ENCODE peak calls at places on chromosomes 3 and 15, in six cellular contexts. One of them, this sample, is unnamed.
A peak's percentile ranks its signal among the peaks of the same experiment; 100 is the strongest.

GRCh38 chr15:73305331-73306211 is 63.2 kb downstream of the HCN4 start:
- DNase-seq in prostate gland: peak; percentile 21
- DNase-seq in HepG2: peak; percentile 57
- DNase-seq in body of pancreas: no peak
- DNase-seq in esophagus muscularis mucosa: no peak
- DNase-seq in IMR-90: peak; percentile 65
- DNase-seq in this sample: no peak

GRCh38 chr3:144235489-144235888 is 263.9 kb downstream of the DIPK2A start:
- DNase-seq in prostate gland: no peak
- DNase-seq in HepG2: no peak
- DNase-seq in body of pancreas: no peak
- DNase-seq in esophagus muscularis mucosa: no peak
- DNase-seq in IMR-90: no peak
- DNase-seq in this sample: no peak

GRCh38 chr15:39140060-39140604 is 440.7 kb upstream of the THBS1 start:
- DNase-seq in prostate gland: no peak
- DNase-seq in HepG2: peak; percentile 67
- DNase-seq in body of pancreas: no peak
- DNase-seq in esophagus muscularis mucosa: no peak
- DNase-seq in IMR-90: peak; percentile 98
- DNase-seq in this sample: no peak

GRCh38 chr3:78101363-78101762 is 1061.5 kb downstream of the ROBO2 start:
- DNase-seq in prostate gland: no peak
- DNase-seq in HepG2: no peak
- DNase-seq in body of pancreas: no peak
- DNase-seq in esophagus muscularis mucosa: no peak
- DNase-seq in IMR-90: peak; percentile 74
- DNase-seq in this sample: no peak

GRCh38 chr3:73350988-73351387 is 273.8 kb downstream of the PDZRN3 start:
- DNase-seq in prostate gland: no peak
- DNase-seq in HepG2: no peak
- DNase-seq in body of pancreas: no peak
- DNase-seq in esophagus muscularis mucosa: no peak
- DNase-seq in IMR-90: no peak
- DNase-seq in this sample: no peak

GRCh38 chr15:67149859-67150824 is 84.7 kb downstream of the SMAD3 start:
- DNase-seq in prostate gland: no peak
- DNase-seq in HepG2: peak; percentile 94
- DNase-seq in body of pancreas: peak; percentile 63
- DNase-seq in esophagus muscularis mucosa: no peak
- DNase-seq in IMR-90: peak; percentile 99
- DNase-seq in this sample: peak; percentile 79

GRCh38 chr3:58532794-58533220 is 4.2 kb downstream of the ACOX2 start:
- DNase-seq in prostate gland: peak; percentile 43
- DNase-seq in HepG2: peak; percentile 55
- DNase-seq in body of pancreas: peak; percentile 74
- DNase-seq in esophagus muscularis mucosa: no peak
- DNase-seq in IMR-90: peak; percentile 65
- DNase-seq in this sample: peak; percentile 77

GRCh38 chr3:55486101-55486856 is 827 bp downstream of the WNT5A start:
- DNase-seq in prostate gland: no peak
- DNase-seq in HepG2: no peak
- DNase-seq in body of pancreas: peak; percentile 76
- DNase-seq in esophagus muscularis mucosa: no peak
- DNase-seq in IMR-90: peak; percentile 79
- DNase-seq in this sample: peak; percentile 62

GRCh38 chr3:175914785-175915184 is 1055.7 kb downstream of the NAALADL2 start:
- DNase-seq in prostate gland: no peak
- DNase-seq in HepG2: no peak
- DNase-seq in body of pancreas: no peak
- DNase-seq in esophagus muscularis mucosa: no peak
- DNase-seq in IMR-90: peak; percentile 33
- DNase-seq in this sample: no peak

GRCh38 chr15:60669351-60669750 is 190.4 kb upstream of the ICE2 start:
- DNase-seq in prostate gland: no peak
- DNase-seq in HepG2: no peak
- DNase-seq in body of pancreas: no peak
- DNase-seq in esophagus muscularis mucosa: no peak
- DNase-seq in IMR-90: no peak
- DNase-seq in this sample: no peak

GRCh38 chr15:33656090-33656670 is 312.1 kb upstream of the CHRM5 start:
- DNase-seq in prostate gland: no peak
- DNase-seq in HepG2: no peak
- DNase-seq in body of pancreas: no peak
- DNase-seq in esophagus muscularis mucosa: no peak
- DNase-seq in IMR-90: no peak
- DNase-seq in this sample: no peak

GRCh38 chr3:114444216-114444615 is 150.4 kb downstream of the TIGIT start:
- DNase-seq in prostate gland: no peak
- DNase-seq in HepG2: no peak
- DNase-seq in body of pancreas: no peak
- DNase-seq in esophagus muscularis mucosa: no peak
- DNase-seq in IMR-90: no peak
- DNase-seq in this sample: no peak

GRCh38 chr3:111924283-111924682 is 54.5 kb upstream of the ABHD10 start:
- DNase-seq in prostate gland: peak; percentile 72
- DNase-seq in HepG2: no peak
- DNase-seq in body of pancreas: peak; percentile 85
- DNase-seq in esophagus muscularis mucosa: no peak
- DNase-seq in IMR-90: no peak
- DNase-seq in this sample: peak; percentile 48

GRCh38 chr3:178967184-178967532 is 104.5 kb downstream of the ZMAT3 start:
- DNase-seq in prostate gland: no peak
- DNase-seq in HepG2: no peak
- DNase-seq in body of pancreas: no peak
- DNase-seq in esophagus muscularis mucosa: no peak
- DNase-seq in IMR-90: no peak
- DNase-seq in this sample: no peak

GRCh38 chr3:129994883-129995559 is 20.5 kb downstream of the TRH start:
- DNase-seq in prostate gland: no peak
- DNase-seq in HepG2: no peak
- DNase-seq in body of pancreas: no peak
- DNase-seq in esophagus muscularis mucosa: no peak
- DNase-seq in IMR-90: no peak
- DNase-seq in this sample: no peak

GRCh38 chr15:48331796-48332641 is 790 bp downstream of the DUT start:
- DNase-seq in prostate gland: peak; percentile 63
- DNase-seq in HepG2: peak; percentile 21
- DNase-seq in body of pancreas: peak; percentile 66
- DNase-seq in esophagus muscularis mucosa: no peak
- DNase-seq in IMR-90: peak; percentile 42
- DNase-seq in this sample: peak; percentile 61

GRCh38 chr15:48330045-48330840 is 986 bp upstream of the DUT start:
- DNase-seq in prostate gland: no peak
- DNase-seq in HepG2: no peak
- DNase-seq in body of pancreas: no peak
- DNase-seq in esophagus muscularis mucosa: no peak
- DNase-seq in IMR-90: peak; percentile 8
- DNase-seq in this sample: no peak

GRCh38 chr15:48333553-48333952 is 2.3 kb downstream of the DUT start:
- DNase-seq in prostate gland: no peak
- DNase-seq in HepG2: peak; percentile 39
- DNase-seq in body of pancreas: no peak
- DNase-seq in esophagus muscularis mucosa: no peak
- DNase-seq in IMR-90: no peak
- DNase-seq in this sample: no peak

GRCh38 chr15:48332642-48333034 is 1.4 kb downstream of the DUT start:
- DNase-seq in prostate gland: no peak
- DNase-seq in HepG2: no peak
- DNase-seq in body of pancreas: no peak
- DNase-seq in esophagus muscularis mucosa: no peak
- DNase-seq in IMR-90: no peak
- DNase-seq in this sample: no peak

DNA sequence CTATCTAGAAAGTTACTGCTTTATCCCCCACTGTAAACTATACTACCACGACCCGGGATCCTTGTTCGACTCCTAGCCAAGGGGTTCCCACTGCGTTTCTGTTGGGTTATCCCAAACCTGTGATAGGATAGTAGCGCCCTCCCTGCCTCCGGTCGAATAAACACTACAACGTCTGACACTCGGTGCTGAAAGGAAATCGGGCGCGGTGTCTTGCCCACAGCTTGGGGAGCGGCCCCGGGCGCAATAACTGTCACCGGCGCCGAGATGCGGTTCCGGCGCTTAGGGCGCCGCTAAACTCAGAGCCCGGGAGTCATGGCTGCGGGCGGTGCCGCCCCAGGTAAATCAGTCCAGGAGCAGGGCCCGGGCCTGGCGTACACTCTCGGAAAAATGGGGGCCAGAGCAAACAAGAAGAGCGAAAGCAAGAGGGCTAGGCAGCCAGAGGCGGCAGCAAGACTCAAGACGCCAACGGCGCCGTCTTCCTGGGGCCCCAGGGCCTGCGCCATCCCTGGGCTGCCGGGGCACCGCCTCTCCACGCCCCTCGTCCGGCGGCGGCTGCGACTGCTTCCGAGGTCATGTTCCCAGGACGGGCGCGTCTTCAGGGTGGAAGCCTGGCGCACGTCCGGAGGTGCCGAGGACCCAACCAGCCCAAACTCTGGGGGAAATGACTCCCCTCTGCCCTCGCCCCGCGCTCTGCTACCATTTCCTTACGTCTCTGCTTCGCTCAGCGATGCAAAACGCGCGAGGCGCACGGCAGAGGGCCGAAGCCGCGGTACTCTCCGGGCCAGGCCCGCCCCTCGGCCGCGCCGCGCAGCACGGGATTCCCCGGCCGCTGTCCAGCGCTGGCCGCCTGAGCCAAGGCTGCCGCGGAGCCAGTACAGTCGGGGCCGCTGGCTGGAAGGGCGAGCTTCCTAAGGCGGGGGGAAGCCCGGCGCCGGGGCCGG is at the start of gene DUT:
- DNase-seq in prostate gland: peak; percentile 84
- DNase-seq in HepG2: peak; percentile 40
- DNase-seq in body of pancreas: peak; percentile 81
- DNase-seq in esophagus muscularis mucosa: peak; percentile 94
- DNase-seq in IMR-90: peak; percentile 74
- DNase-seq in this sample: peak; percentile 92
- H3K27me3 ChIP-seq in prostate gland: no peaks in the 10 kb centered on the region
- H3K27me3 ChIP-seq in HepG2: no peaks in the 10 kb centered on the region
- H3K27me3 ChIP-seq in body of pancreas: no peaks in the 10 kb centered on the region
- H3K27me3 ChIP-seq in esophagus muscularis mucosa: no peaks in the 10 kb centered on the region
- H3K27me3 ChIP-seq in IMR-90: no peaks in the 10 kb centered on the region
- H3K27me3 ChIP-seq in this sample: no peaks in the 10 kb centered on the region

DNA sequence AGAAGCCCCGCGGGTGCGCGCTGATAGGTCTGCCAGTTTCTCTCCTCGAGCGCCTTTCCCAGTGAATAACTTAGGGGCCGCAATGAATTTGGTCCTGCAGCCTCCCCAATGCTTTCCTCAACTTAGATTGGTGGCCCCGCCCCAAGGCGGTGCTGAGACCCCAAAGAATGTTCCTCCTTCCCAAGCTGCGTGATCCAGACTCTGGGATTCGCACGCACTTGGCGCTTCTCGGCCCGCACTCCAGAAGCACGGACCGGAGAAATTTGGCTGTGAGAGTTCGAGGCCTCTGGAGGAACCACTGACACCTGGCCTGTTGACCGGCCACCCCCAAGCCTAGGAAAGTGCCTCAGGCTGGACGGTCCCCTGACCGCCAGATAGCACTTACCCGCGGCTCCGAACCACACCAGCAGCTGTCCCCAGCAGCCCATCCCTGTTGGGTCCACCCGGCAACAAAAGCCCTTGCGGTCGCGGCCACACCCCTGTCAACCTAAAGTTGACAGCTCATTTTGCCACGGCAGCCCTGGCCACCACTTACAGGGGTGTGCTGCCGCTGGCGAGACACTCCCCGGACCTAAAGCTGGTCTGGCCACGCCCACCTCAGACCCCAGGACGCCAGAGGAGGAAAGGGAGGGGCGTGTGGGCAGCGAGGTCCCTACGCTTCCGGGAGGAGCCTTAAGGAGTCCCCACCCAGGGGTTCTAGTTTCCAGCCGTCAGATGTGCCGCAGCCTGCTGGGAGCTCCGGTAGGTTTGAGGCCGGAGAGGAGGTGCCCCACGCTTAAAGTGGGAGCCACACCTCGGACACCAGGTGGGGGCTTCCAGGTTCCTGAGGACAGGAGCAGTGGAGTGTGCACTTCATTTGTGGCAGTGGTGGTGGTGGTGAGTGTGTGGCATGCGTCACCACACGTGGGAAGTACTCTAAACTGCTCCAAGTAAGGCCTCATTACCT is at the start of gene LTK:
- DNase-seq in prostate gland: no peak
- DNase-seq in HepG2: no peak
- DNase-seq in body of pancreas: no peak
- DNase-seq in esophagus muscularis mucosa: no peak
- DNase-seq in IMR-90: no peak
- DNase-seq in this sample: no peak
- TF ChIP-seq POLR2A in prostate gland: no peak
- TF ChIP-seq POLR2A in HepG2: no peak
- TF ChIP-seq POLR2A in body of pancreas: no peak
- TF ChIP-seq POLR2A in esophagus muscularis mucosa: no peak
- TF ChIP-seq POLR2A in IMR-90: no peak
- TF ChIP-seq POLR2A in this sample: no peak

DNA sequence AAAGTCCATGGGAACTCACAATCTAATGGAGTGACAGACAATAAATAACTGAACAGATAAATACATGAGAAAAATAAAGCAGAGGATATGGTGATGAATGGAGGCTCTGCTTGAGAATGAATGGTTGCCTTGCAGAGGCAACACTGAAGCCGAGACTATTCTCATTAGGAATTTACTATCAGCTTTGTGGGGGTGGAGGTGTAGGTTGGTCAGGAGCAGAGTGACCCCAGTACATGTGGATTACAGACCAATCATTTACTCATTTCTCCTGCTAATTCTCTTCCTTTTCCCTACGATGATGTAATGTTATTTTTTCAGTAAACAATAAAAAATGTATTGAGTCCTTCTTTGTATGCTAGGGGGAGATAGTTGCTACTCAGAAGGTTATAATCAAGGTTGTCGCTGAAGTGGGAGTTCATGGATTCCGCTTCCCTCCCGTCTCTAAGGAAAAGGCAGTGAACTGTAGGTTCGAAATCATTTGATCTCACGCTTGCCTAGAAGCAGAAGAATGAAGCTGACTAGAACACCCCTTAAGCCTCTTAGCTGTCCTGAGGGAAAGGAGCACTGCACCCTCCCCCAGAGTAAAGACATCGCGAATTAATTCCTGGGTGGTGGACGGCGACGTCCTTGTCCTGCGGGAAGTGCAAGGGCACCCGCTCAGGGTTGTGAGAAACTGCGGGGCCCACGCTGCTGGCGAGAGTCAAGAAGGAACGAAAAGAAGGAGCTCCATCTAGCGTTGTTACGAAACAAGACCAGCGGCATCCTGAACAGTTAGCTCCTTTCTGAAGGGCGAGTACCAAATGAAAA is 213.1 kb upstream of the PFN2 start:
- DNase-seq in prostate gland: peak; percentile 60
- DNase-seq in HepG2: peak; percentile 50
- DNase-seq in body of pancreas: peak; percentile 68
- DNase-seq in esophagus muscularis mucosa: peak; percentile 93
- DNase-seq in IMR-90: peak; percentile 83
- DNase-seq in this sample: peak; percentile 65
- H3K4me3 ChIP-seq in prostate gland: peak overlapping the region; percentile 20
- H3K4me3 ChIP-seq in HepG2: peak overlapping the region; percentile 35
- H3K4me3 ChIP-seq in body of pancreas: no peak overlapping the region
- H3K4me3 ChIP-seq in esophagus muscularis mucosa: peak overlapping the region; percentile 41
- H3K4me3 ChIP-seq in IMR-90: peak overlapping the region; percentile 32
- H3K4me3 ChIP-seq in this sample: peak overlapping the region; percentile 30

DNA sequence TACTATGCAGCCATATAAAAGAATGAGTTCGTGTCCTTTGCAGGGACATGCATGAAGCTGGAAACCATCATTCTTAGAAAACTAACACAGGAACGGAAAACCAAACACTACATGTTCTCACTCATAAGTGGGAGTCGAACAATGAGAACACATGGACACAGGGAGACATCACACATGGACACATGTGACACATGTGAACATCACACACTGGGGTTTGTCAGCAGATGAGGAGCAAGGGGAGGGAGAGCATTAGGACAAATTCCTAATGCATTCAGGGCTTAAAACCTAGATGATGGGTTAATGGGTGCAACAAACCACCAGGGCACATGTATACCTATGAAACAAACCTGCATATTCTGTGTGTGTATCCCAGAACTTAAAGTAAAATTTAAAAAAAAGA is 408.0 kb downstream of the EPHB1 start:
- DNase-seq in prostate gland: no peak
- DNase-seq in HepG2: no peak
- DNase-seq in body of pancreas: no peak
- DNase-seq in esophagus muscularis mucosa: peak; percentile 72
- DNase-seq in IMR-90: no peak
- DNase-seq in this sample: no peak
- H3K27me3 ChIP-seq in prostate gland: no peaks in the 10 kb centered on the region
- H3K27me3 ChIP-seq in HepG2: no peaks in the 10 kb centered on the region
- H3K27me3 ChIP-seq in body of pancreas: no peaks in the 10 kb centered on the region
- H3K27me3 ChIP-seq in esophagus muscularis mucosa: no peaks in the 10 kb centered on the region
- H3K27me3 ChIP-seq in IMR-90: no peaks in the 10 kb centered on the region
- H3K27me3 ChIP-seq in this sample: no peaks in the 10 kb centered on the region

This sample was measured in Peyer's patch.